ENCODE peak calls at places on chromosomes 5 and 9, in ten cellular contexts. One of them, this sample, is unnamed.

GRCh38 chr5:167820266-167820988 is 471.0 kb upstream of the WWC1 start:
- DNase-seq in ELR: no peak
- DNase-seq in stimulated activated CD4-positive, alpha-beta T cell treated with anti-CD3 and anti-CD28 coated beads, Interleukin-4, amount 100 ng/mL, for 4 hours: no peak
- DNase-seq in kidney tubule cell: no peak
- DNase-seq in head of caudate nucleus: no peak
- DNase-seq in ovary: no peak
- DNase-seq in AG04450: no peak
- DNase-seq in NCI-H345: no peak
- DNase-seq in T1000: no peak
- DNase-seq in LHCN-M2: no peak
- DNase-seq in this sample: no peak

GRCh38 chr9:92564982-92565381 is 29.2 kb upstream of the ECM2 start:
- DNase-seq in ELR: no peak
- DNase-seq in stimulated activated CD4-positive, alpha-beta T cell treated with anti-CD3 and anti-CD28 coated beads, Interleukin-4, amount 100 ng/mL, for 4 hours: no peak
- DNase-seq in kidney tubule cell: no peak
- DNase-seq in head of caudate nucleus: no peak
- DNase-seq in ovary: no peak
- DNase-seq in AG04450: no peak
- DNase-seq in NCI-H345: no peak
- DNase-seq in T1000: no peak
- DNase-seq in LHCN-M2: peak; percentile 40
- DNase-seq in this sample: no peak

GRCh38 chr5:157351386-157352089 is 85.6 kb downstream of the CYFIP2 start:
- DNase-seq in ELR: no peak
- DNase-seq in stimulated activated CD4-positive, alpha-beta T cell treated with anti-CD3 and anti-CD28 coated beads, Interleukin-4, amount 100 ng/mL, for 4 hours: no peak
- DNase-seq in kidney tubule cell: no peak
- DNase-seq in head of caudate nucleus: no peak
- DNase-seq in ovary: no peak
- DNase-seq in AG04450: no peak
- DNase-seq in NCI-H345: no peak
- DNase-seq in T1000: no peak
- DNase-seq in LHCN-M2: no peak
- DNase-seq in this sample: no peak

GRCh38 chr5:56951131-56951945 is 585 bp downstream of the MIER3 start:
- DNase-seq in ELR: peak; percentile 34
- DNase-seq in stimulated activated CD4-positive, alpha-beta T cell treated with anti-CD3 and anti-CD28 coated beads, Interleukin-4, amount 100 ng/mL, for 4 hours: peak; percentile 7
- DNase-seq in kidney tubule cell: peak; percentile 16
- DNase-seq in head of caudate nucleus: peak; percentile 44
- DNase-seq in ovary: peak; percentile 65
- DNase-seq in AG04450: no peak
- DNase-seq in NCI-H345: peak; percentile 27
- DNase-seq in T1000: peak; percentile 9
- DNase-seq in LHCN-M2: peak; percentile 24
- DNase-seq in this sample: no peak

GRCh38 chr9:128821584-128822406 is 3.5 kb downstream of the ENDOG start:
- DNase-seq in ELR: no peak
- DNase-seq in stimulated activated CD4-positive, alpha-beta T cell treated with anti-CD3 and anti-CD28 coated beads, Interleukin-4, amount 100 ng/mL, for 4 hours: no peak
- DNase-seq in kidney tubule cell: no peak
- DNase-seq in head of caudate nucleus: no peak
- DNase-seq in ovary: no peak
- DNase-seq in AG04450: no peak
- DNase-seq in NCI-H345: no peak
- DNase-seq in T1000: no peak
- DNase-seq in LHCN-M2: no peak
- DNase-seq in this sample: no peak

GRCh38 chr9:4415281-4415680 is 75.0 kb upstream of the SLC1A1 start:
- DNase-seq in ELR: no peak
- DNase-seq in stimulated activated CD4-positive, alpha-beta T cell treated with anti-CD3 and anti-CD28 coated beads, Interleukin-4, amount 100 ng/mL, for 4 hours: no peak
- DNase-seq in kidney tubule cell: no peak
- DNase-seq in head of caudate nucleus: no peak
- DNase-seq in ovary: no peak
- DNase-seq in AG04450: no peak
- DNase-seq in NCI-H345: no peak
- DNase-seq in T1000: no peak
- DNase-seq in LHCN-M2: peak; percentile 26
- DNase-seq in this sample: no peak

GRCh38 chr9:130713286-130713975 is 19.9 kb downstream of the EXOSC2 start:
- DNase-seq in ELR: peak; percentile 67
- DNase-seq in stimulated activated CD4-positive, alpha-beta T cell treated with anti-CD3 and anti-CD28 coated beads, Interleukin-4, amount 100 ng/mL, for 4 hours: no peak
- DNase-seq in kidney tubule cell: peak; percentile 30
- DNase-seq in head of caudate nucleus: peak; percentile 10
- DNase-seq in ovary: no peak
- DNase-seq in AG04450: no peak
- DNase-seq in NCI-H345: no peak
- DNase-seq in T1000: no peak
- DNase-seq in LHCN-M2: no peak
- DNase-seq in this sample: no peak

GRCh38 chr5:173625686-173626500 is 9.4 kb upstream of the BOD1 start:
- DNase-seq in ELR: no peak
- DNase-seq in stimulated activated CD4-positive, alpha-beta T cell treated with anti-CD3 and anti-CD28 coated beads, Interleukin-4, amount 100 ng/mL, for 4 hours: no peak
- DNase-seq in kidney tubule cell: no peak
- DNase-seq in head of caudate nucleus: no peak
- DNase-seq in ovary: no peak
- DNase-seq in AG04450: no peak
- DNase-seq in NCI-H345: no peak
- DNase-seq in T1000: no peak
- DNase-seq in LHCN-M2: peak; percentile 48
- DNase-seq in this sample: no peak

GRCh38 chr5:2913306-2913705 is 161.8 kb upstream of the IRX2 start:
- DNase-seq in ELR: no peak
- DNase-seq in stimulated activated CD4-positive, alpha-beta T cell treated with anti-CD3 and anti-CD28 coated beads, Interleukin-4, amount 100 ng/mL, for 4 hours: no peak
- DNase-seq in kidney tubule cell: no peak
- DNase-seq in head of caudate nucleus: no peak
- DNase-seq in ovary: no peak
- DNase-seq in AG04450: no peak
- DNase-seq in NCI-H345: no peak
- DNase-seq in T1000: no peak
- DNase-seq in LHCN-M2: no peak
- DNase-seq in this sample: no peak

GRCh38 chr9:125106285-125106893 is 36.9 kb downstream of the SCAI start:
- DNase-seq in ELR: peak; percentile 28
- DNase-seq in stimulated activated CD4-positive, alpha-beta T cell treated with anti-CD3 and anti-CD28 coated beads, Interleukin-4, amount 100 ng/mL, for 4 hours: no peak
- DNase-seq in kidney tubule cell: no peak
- DNase-seq in head of caudate nucleus: no peak
- DNase-seq in ovary: no peak
- DNase-seq in AG04450: peak; percentile 26
- DNase-seq in NCI-H345: no peak
- DNase-seq in T1000: no peak
- DNase-seq in LHCN-M2: peak; percentile 33
- DNase-seq in this sample: no peak

GRCh38 chr5:139461698-139462097 is 845 bp downstream of the ECSCR start:
- DNase-seq in ELR: peak; percentile 89
- DNase-seq in stimulated activated CD4-positive, alpha-beta T cell treated with anti-CD3 and anti-CD28 coated beads, Interleukin-4, amount 100 ng/mL, for 4 hours: no peak
- DNase-seq in kidney tubule cell: peak; percentile 56
- DNase-seq in head of caudate nucleus: no peak
- DNase-seq in ovary: no peak
- DNase-seq in AG04450: peak; percentile 34
- DNase-seq in NCI-H345: no peak
- DNase-seq in T1000: no peak
- DNase-seq in LHCN-M2: peak; percentile 80
- DNase-seq in this sample: peak; percentile 68

GRCh38 chr9:125142560-125143376 is 560 bp downstream of the SCAI start:
- DNase-seq in ELR: no peak
- DNase-seq in stimulated activated CD4-positive, alpha-beta T cell treated with anti-CD3 and anti-CD28 coated beads, Interleukin-4, amount 100 ng/mL, for 4 hours: peak; percentile 2
- DNase-seq in kidney tubule cell: no peak
- DNase-seq in head of caudate nucleus: no peak
- DNase-seq in ovary: peak; percentile 21
- DNase-seq in AG04450: no peak
- DNase-seq in NCI-H345: peak; percentile 7
- DNase-seq in T1000: no peak
- DNase-seq in LHCN-M2: no peak
- DNase-seq in this sample: no peak